ENCODE peak calls at places on chromosomes 4 and X, in six cellular contexts. N, Z, K, B, P and C are unnamed samples. For H3K4me1, the result is how much of the 10 kb centered on the place peaks cover.

GRCh38 chr4:24470681-24471622 is 113.4 kb downstream of the DHX15 start:
- DNase-seq in B (peak), N (peak), Z (no peak), P (no peak), K (no peak), C (no peak)

GRCh38 chr4:73864973-73865372 is 4.2 kb upstream of the CXCL1 start:
- DNase-seq in Z (no peak), K (no peak), B (no peak), N (no peak), P (no peak), C (no peak)

GRCh38 chr4:156615066-156615514 is 356.5 kb downstream of the PDGFC start:
- DNase-seq in B (no peak), P (no peak), K (no peak), N (no peak), Z (no peak), C (no peak)

GRCh38 chr4:165393704-165394103 is 14.9 kb downstream of the CPE start:
- DNase-seq in N (no peak), K (no peak), B (no peak), Z (no peak), P (no peak), C (no peak)

GRCh38 chr4:185840953-185841352 is 29.0 kb upstream of the SORBS2 start:
- DNase-seq in B (no peak), Z (no peak), N (no peak), K (no peak), P (no peak), C (no peak)

GRCh38 chrX:27890611-27891010 is 82.8 kb downstream of the MAGEB10 start:
- DNase-seq in Z (peak), P (no peak), K (no peak), B (no peak), N (no peak), C (no peak)

GRCh38 chr4:67198757-67199156 is 346.5 kb downstream of the CENPC start:
- DNase-seq in Z (peak), N (no peak), K (no peak), P (no peak), B (peak), C (no peak)

GRCh38 chrX:9464435-9465371 is at the start of gene TBL1X:
- DNase-seq in B (peak), P (peak), K (peak), N (peak), Z (no peak), C (peak)

GRCh38 chr4:112147697-112148096 is 2.4 kb downstream of the FAM241A start:
- DNase-seq in K (no peak), B (no peak), N (no peak), P (no peak), Z (no peak), C (no peak)

GRCh38 chrX:115533485-115533884 is 27.5 kb upstream of the PLS3 start:
- DNase-seq in N (no peak), B (no peak), P (no peak), K (no peak), Z (no peak), C (no peak)

GRCh38 chrX:23885803-23886202 is 21.9 kb downstream of the APOO start:
- DNase-seq in B (no peak), Z (no peak), K (no peak), N (no peak), P (no peak), C (no peak)

GRCh38 chrX:15384304-15384703 is at the start of gene VEGFD:
- DNase-seq in Z (no peak), B (peak), P (no peak), N (no peak), K (peak), C (no peak)

GRCh38 chrX:96440941-96441340 is 243.7 kb upstream of the DIAPH2 start:
- DNase-seq in N (no peak), K (no peak), B (no peak), Z (no peak), P (no peak), C (no peak)

GRCh38 chrX:1190596-1191145 is 21.8 kb downstream of the CRLF2 start:
- DNase-seq in Z (no peak), B (no peak), K (no peak), P (no peak), N (no peak), C (no peak)

GRCh38 chr4:30837131-30837539 is 117.0 kb downstream of the PCDH7 start:
- DNase-seq in P (no peak), Z (no peak), B (peak), N (no peak), K (no peak), C (no peak)

GRCh38 chrX:10041383-10041782 is 74.2 kb downstream of the CLDN34 start:
- DNase-seq in P (no peak), N (no peak), Z (no peak), B (no peak), K (no peak), C (no peak)

GRCh38 chr4:7186081-7186480 is 6.3 kb upstream of the SORCS2 start:
- DNase-seq in K (no peak), Z (no peak), B (peak), P (no peak), N (peak), C (no peak)

GRCh38 chr4:5708171-5708828 is at the start of gene EVC2:
- DNase-seq in P (no peak), K (peak), Z (peak), N (peak), B (peak), C (peak)

GRCh38 chr4:109029987-109030386 is 267.1 kb upstream of the ETNPPL start:
- DNase-seq in N (no peak), Z (no peak), K (no peak), P (no peak), B (no peak), C (no peak)

GRCh38 chrX:50691820-50692219 is 122.2 kb downstream of the SHROOM4 start:
- DNase-seq in P (no peak), B (peak), N (no peak), K (no peak), Z (no peak), C (no peak)

GRCh38 chrX:148741441-148741840 is 241.0 kb downstream of the AFF2 start:
- DNase-seq in N (no peak), Z (no peak), P (no peak), B (peak), K (no peak), C (no peak)

GRCh38 chr4:113653871-113654270 is 107.7 kb downstream of the CAMK2D start:
- DNase-seq in Z (no peak), B (no peak), P (no peak), N (no peak), K (no peak), C (no peak)
- H3K4me1 ChIP-seq in Z (under half), B (under half), P (under half), N (under half), K (under half), C (under half)

DNA sequence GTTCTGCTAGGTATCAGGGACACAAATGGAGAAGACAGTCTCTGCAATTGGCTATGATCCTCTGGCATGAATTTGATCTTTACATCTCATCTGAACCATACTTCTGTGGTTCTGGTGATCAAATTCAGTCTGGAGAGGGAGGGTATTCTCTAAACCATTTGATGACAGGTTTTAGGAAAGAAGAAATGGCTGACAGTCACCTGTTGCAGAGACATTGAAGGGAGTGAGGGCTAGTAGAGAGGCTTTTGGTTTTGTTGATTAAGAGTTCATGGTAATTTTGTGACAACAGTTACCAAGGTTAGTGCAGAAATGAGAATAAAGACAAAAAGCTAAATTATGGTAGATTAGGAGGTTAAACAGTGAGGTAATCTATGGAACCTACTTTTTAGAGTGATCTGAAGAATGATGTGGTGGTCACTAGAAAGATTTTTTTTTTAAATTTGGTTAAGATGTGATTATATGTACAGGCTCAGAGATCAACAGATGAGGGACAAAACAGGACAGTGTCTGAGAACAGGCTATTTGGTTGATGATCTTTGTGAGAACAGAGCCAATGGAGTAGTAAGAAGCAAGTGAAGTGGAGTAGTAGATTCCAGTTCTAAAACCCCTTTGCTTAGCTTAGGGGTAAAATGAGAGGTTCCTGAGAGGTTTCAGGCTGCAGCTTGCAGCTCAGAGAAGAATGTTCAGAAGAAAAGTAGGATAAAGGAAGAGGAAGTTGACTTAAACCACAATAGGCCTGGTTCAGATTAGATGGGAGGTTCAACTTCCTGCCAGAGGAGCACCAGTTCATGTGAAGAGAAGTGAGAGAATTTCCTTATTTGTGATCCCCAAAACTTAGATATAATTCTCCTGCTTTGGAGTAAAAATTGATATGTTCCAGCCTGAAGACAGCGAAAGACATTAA is 34.7 kb downstream of the VSIG4 start:
- DNase-seq in B (no peak), N (no peak), P (no peak), Z (no peak), K (no peak), C (no peak)
- H3K4me1 ChIP-seq in B (under half), N (under half), P (under half), Z (under half), K (under half), C (under half)

GRCh38 chr4:15897577-15897976 is 41.0 kb downstream of the FGFBP1 start:
- DNase-seq in Z (no peak), N (no peak), B (no peak), P (no peak), K (no peak), C (no peak)

GRCh38 chr4:15893967-15894366 is 44.6 kb downstream of the FGFBP1 start:
- DNase-seq in Z (peak), B (no peak), N (no peak), P (no peak), K (no peak), C (peak)

GRCh38 chr4:15895517-15895916 is 43.0 kb downstream of the FGFBP1 start:
- DNase-seq in B (no peak), Z (peak), N (no peak), P (no peak), K (no peak), C (no peak)

GRCh38 chr4:15894393-15894792 is 44.1 kb downstream of the FGFBP1 start:
- DNase-seq in K (no peak), Z (peak), B (no peak), P (no peak), N (no peak), C (no peak)

DNA sequence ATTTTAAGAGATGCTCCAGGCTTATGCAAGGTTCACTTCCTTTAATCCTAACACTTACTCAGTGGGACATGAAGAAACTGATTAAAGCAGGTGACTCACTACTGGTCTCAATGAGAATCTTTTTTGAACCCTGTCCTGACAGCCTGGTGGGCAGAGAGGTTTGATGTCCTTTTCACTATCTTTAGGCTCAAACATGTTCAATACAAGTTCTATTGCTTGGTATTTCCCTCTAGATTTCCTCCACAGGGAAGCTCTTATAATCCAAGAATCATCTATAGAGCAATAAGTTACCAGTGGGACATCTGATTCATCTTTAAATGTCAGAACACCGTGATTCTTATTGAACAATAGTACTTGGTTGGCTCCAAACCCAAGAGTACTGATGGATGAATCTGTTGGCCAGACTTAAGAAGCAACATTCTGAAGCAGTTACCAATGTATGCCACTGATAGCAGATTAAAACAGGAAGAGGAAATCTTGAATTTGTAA is 43.6 kb downstream of the FGFBP1 start:
- DNase-seq in Z (peak), K (no peak), N (no peak), B (no peak), P (no peak), C (no peak)
- H3K4me1 ChIP-seq in Z (half or more), K (under half), N (under half), B (under half), P (under half), C (under half)

DNA sequence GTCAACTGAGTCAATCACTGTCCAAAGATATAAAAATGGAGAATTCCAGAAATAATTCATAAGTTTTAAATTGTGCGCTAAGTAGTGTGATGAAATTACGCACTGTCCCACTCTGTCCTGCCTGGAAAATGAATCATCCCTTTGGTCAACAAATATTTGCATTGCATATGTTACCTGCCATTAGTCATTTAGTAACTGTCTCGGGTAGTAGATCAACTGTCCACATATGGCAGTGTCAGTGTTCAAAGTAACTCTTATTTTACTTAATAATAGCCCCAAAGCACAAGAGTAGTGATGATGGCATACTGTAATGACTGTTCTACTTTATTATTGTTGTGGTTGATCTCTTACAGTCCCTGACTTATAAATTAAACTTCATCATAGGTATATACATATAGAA is 3.4 kb downstream of the YTHDC1 start:
- DNase-seq in K (no peak), P (no peak), N (no peak), B (no peak), Z (peak), C (no peak)
- H3K4me1 ChIP-seq in K (half or more), P (under half), N (half or more), B (under half), Z (under half), C (under half)

GRCh38 chr4:38819569-38819968 is 15.0 kb upstream of the TLR1 start:
- DNase-seq in N (no peak), K (no peak), Z (peak), B (no peak), P (no peak), C (no peak)

GRCh38 chr4:38815879-38816782 is 11.5 kb upstream of the TLR1 start:
- DNase-seq in P (no peak), N (no peak), B (no peak), Z (no peak), K (no peak), C (no peak)

GRCh38 chr4:38821739-38822138 is 17.1 kb upstream of the TLR1 start:
- DNase-seq in B (no peak), K (no peak), N (no peak), P (no peak), Z (no peak), C (no peak)

GRCh38 chr4:38820329-38821061 is 15.9 kb upstream of the TLR1 start:
- DNase-seq in B (no peak), P (no peak), K (no peak), N (no peak), Z (no peak), C (no peak)

GRCh38 chr4:38818441-38818976 is 13.9 kb upstream of the TLR1 start:
- DNase-seq in P (no peak), K (no peak), N (no peak), Z (peak), B (no peak), C (no peak)
- H3K4me1 ChIP-seq in P (under half), K (under half), N (under half), Z (under half), B (under half), C (under half)

DNA sequence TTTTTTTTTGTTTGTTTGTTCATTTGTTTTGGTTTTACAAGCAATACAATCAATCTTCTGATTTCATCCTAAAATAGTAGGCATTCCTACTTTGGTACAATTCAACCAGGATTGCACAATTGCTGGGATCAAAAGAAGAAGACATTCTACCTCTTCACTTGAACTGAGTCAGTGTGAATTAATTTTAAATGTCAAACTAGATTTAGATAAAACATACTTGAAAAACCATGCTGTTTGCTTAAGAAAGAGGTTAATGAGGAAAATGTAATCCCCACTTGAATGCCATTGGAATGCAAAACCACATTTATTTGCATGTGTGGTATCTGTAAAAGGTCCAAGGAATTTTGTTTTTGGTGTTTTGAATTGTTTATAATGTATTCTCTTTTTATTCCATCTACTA is 40.5 kb downstream of the HAND2 start:
- DNase-seq in P (no peak), K (no peak), N (no peak), Z (no peak), B (no peak), C (no peak)
- H3K4me1 ChIP-seq in P (under half), K (under half), N (under half), Z (under half), B (under half), C (under half)

GRCh38 chr4:140748171-140748570 is 8.0 kb downstream of the TBC1D9 start:
- DNase-seq in N (no peak), B (no peak), P (no peak), Z (no peak), K (no peak), C (no peak)
- H3K4me1 ChIP-seq in N (under half), B (under half), P (under half), Z (under half), K (under half), C (under half)

GRCh38 chrX:88988796-88989195 is 241.8 kb downstream of the CPXCR1 start:
- DNase-seq in N (no peak), P (no peak), B (no peak), Z (no peak), K (no peak), C (no peak)
- H3K4me1 ChIP-seq in N (under half), P (under half), B (under half), Z (under half), K (under half), C (under half)